ENCODE peak calls at places on chromosomes 4 and X, in six cellular contexts. S is fibroblast of the conjunctiva; V is NCI-H1930; K is activated T-helper 1 cell treated with anti-CD3 and anti-CD28 coated beads, Interleukin-2, amount 50 U/mL, for 16 hours; N is psoas muscle; Q is AG09309. D is an unnamed sample.

GRCh38 chr4:110184124-110184790 is 14.2 kb downstream of the ELOVL6 start:
- DNase-seq in S (no peak), V (no peak), K (no peak), N (no peak), Q (no peak), D (no peak)

GRCh38 chrX:133314297-133314696 is 96.1 kb upstream of the TFDP3 start:
- DNase-seq in S (no peak), V (no peak), K (no peak), N (no peak), Q (no peak), D (no peak)

GRCh38 chrX:151938172-151938571 is 25.5 kb downstream of the MAGEA4 start:
- DNase-seq in S (no peak), V (no peak), K (no peak), N (no peak), Q (no peak), D (no peak)

GRCh38 chrX:18288716-18289115 is 65.8 kb downstream of the SCML2 start:
- DNase-seq in S (no peak), V (no peak), K (no peak), N (no peak), Q (no peak), D (no peak)

GRCh38 chrX:73849054-73849453 is 286.1 kb downstream of the CHIC1 start:
- DNase-seq in S (no peak), V (no peak), K (no peak), N (no peak), Q (no peak), D (no peak)

GRCh38 chr4:10965196-10965595 is 280.6 kb upstream of the CLNK start:
- DNase-seq in S (no peak), V (no peak), K (no peak), N (no peak), Q (no peak), D (no peak)

GRCh38 chr4:763191-763810 is 57.7 kb downstream of the PCGF3 start:
- DNase-seq in S (no peak), V (no peak), K (no peak), N (peak; percentile 26), Q (no peak), D (no peak)

GRCh38 chr4:82519776-82520175 is 42.0 kb downstream of the TMEM150C start:
- DNase-seq in S (no peak), V (no peak), K (no peak), N (no peak), Q (peak; percentile 10), D (no peak)

GRCh38 chr4:52822583-52823477 is 39.3 kb upstream of the RASL11B start:
- DNase-seq in S (peak; percentile 93), V (no peak), K (no peak), N (no peak), Q (peak; percentile 60), D (peak; percentile 82)

GRCh38 chrX:36431819-36432218 is 512.3 kb downstream of the CFAP47 start:
- DNase-seq in S (peak; percentile 6), V (no peak), K (no peak), N (no peak), Q (no peak), D (no peak)

GRCh38 chr4:87838207-87838606 is 5.4 kb downstream of the MEPE start:
- DNase-seq in S (no peak), V (no peak), K (no peak), N (no peak), Q (no peak), D (no peak)

GRCh38 chr4:144634978-144635747 is 10.8 kb upstream of the HHIP start:
- DNase-seq in S (no peak), V (no peak), K (no peak), N (no peak), Q (no peak), D (no peak)

GRCh38 chrX:106912864-106913263 is 7.3 kb upstream of the CLDN2 start:
- DNase-seq in S (no peak), V (no peak), K (no peak), N (no peak), Q (no peak), D (no peak)

GRCh38 chr4:139083533-139084424 is 68.2 kb downstream of the NOCT start:
- DNase-seq in S (peak; percentile 86), V (peak; percentile 87), K (peak; percentile 77), N (peak; percentile 96), Q (peak; percentile 67), D (peak; percentile 80)

GRCh38 chr4:37628977-37629609 is 57.1 kb downstream of the RELL1 start:
- DNase-seq in S (peak; percentile 69), V (no peak), K (no peak), N (peak; percentile 81), Q (peak; percentile 46), D (peak; percentile 81)

GRCh38 chr4:155353923-155354540 is 22.7 kb downstream of the MAP9 start:
- DNase-seq in S (peak; percentile 44), V (no peak), K (no peak), N (no peak), Q (peak; percentile 13), D (no peak)

GRCh38 chrX:10900585-10901289 is 210.4 kb upstream of the HCCS start:
- DNase-seq in S (no peak), V (no peak), K (no peak), N (no peak), Q (no peak), D (no peak)

GRCh38 chr4:337932-338758 is 531 bp downstream of the ZNF141 start:
- DNase-seq in S (no peak), V (no peak), K (peak; percentile 36), N (peak; percentile 67), Q (no peak), D (no peak)

GRCh38 chr4:149823770-149824221 is 8.2 kb upstream of the IQCM start:
- DNase-seq in S (peak; percentile 78), V (no peak), K (no peak), N (no peak), Q (peak; percentile 71), D (peak; percentile 62)

GRCh38 chr4:137881641-137882040 is 349.3 kb upstream of the PCDH18 start:
- DNase-seq in S (no peak), V (no peak), K (no peak), N (no peak), Q (no peak), D (no peak)

GRCh38 chr4:176193126-176193525 is 2.3 kb downstream of the SPATA4 start:
- DNase-seq in S (no peak), V (no peak), K (no peak), N (no peak), Q (no peak), D (no peak)

GRCh38 chrX:74923942-74924448 is 1.3 kb downstream of the NEXMIF start:
- DNase-seq in S (no peak), V (no peak), K (no peak), N (no peak), Q (no peak), D (no peak)

GRCh38 chr4:93184093-93184492 is 644.5 kb upstream of the ATOH1 start:
- DNase-seq in S (no peak), V (no peak), K (no peak), N (no peak), Q (no peak), D (no peak)

GRCh38 chrX:65932173-65933084 is 107.5 kb downstream of the VSIG4 start:
- DNase-seq in S (no peak), V (no peak), K (no peak), N (no peak), Q (no peak), D (no peak)

GRCh38 chr4:151541438-151542071 is 132.6 kb downstream of the FHIP1A start:
- DNase-seq in S (peak; percentile 14), V (peak; percentile 11), K (no peak), N (no peak), Q (peak; percentile 49), D (no peak)

GRCh38 chrX:68462653-68463052 is 29.4 kb upstream of the OPHN1 start:
- DNase-seq in S (peak; percentile 12), V (no peak), K (no peak), N (no peak), Q (no peak), D (peak; percentile 7)

GRCh38 chr4:114386637-114387233 is 211.9 kb upstream of the UGT8 start:
- DNase-seq in S (peak; percentile 28), V (no peak), K (no peak), N (no peak), Q (no peak), D (no peak)

GRCh38 chr4:84957509-84958420 is 8.7 kb downstream of the WDFY3 start:
- DNase-seq in S (no peak), V (no peak), K (no peak), N (no peak), Q (no peak), D (no peak)

GRCh38 chr4:64781737-64782326 is 372.6 kb upstream of the TECRL start:
- DNase-seq in S (peak; percentile 14), V (no peak), K (no peak), N (no peak), Q (no peak), D (no peak)

GRCh38 chr4:152516156-152516555 is 19.7 kb downstream of the FBXW7 start:
- DNase-seq in S (no peak), V (no peak), K (no peak), N (no peak), Q (no peak), D (no peak)

GRCh38 chrX:48021026-48021900 is 14.5 kb downstream of the SPACA5 start:
- DNase-seq in S (peak; percentile 41), V (peak; percentile 59), K (peak; percentile 53), N (peak; percentile 90), Q (peak; percentile 61), D (peak; percentile 60)

GRCh38 chr4:109375778-109376414 is 57.7 kb upstream of the SEC24B start:
- DNase-seq in S (no peak), V (no peak), K (no peak), N (no peak), Q (no peak), D (no peak)

GRCh38 chr4:84897516-84897915 is 69.0 kb downstream of the WDFY3 start:
- DNase-seq in S (no peak), V (no peak), K (no peak), N (no peak), Q (no peak), D (no peak)

GRCh38 chrX:48648299-48648698 is 35.3 kb upstream of the WAS start:
- DNase-seq in S (peak; percentile 20), V (peak; percentile 2), K (no peak), N (peak; percentile 55), Q (peak; percentile 17), D (peak; percentile 15)

D was measured in AG09319.